ENCODE peak calls at places on chromosomes 6 and 20, in five cellular contexts. U is left cardiac atrium, H is activated T-cell treated with anti-CD3 and anti-CD28 coated beads for 4 hours, K is Calu3, J is amniotic stem cell. G is an unnamed sample.

GRCh38 chr6:45681860-45682488 is 304.2 kb upstream of the SUPT3H start:
- DNase-seq in J (no peak), U (no peak), H (no peak), K (no peak), G (no peak)

GRCh38 chr6:150987371-150987828 is 121.9 kb downstream of the MTHFD1L start:
- DNase-seq in U (no peak), J (no peak), K (no peak), H (no peak), G (no peak)

GRCh38 chr6:120558294-120558693 is 776.0 kb downstream of the TBC1D32 start:
- DNase-seq in H (no peak), U (no peak), K (no peak), J (no peak), G (no peak)

GRCh38 chr6:9095671-9096260 is 660.4 kb upstream of the SLC35B3 start:
- DNase-seq in H (no peak), U (no peak), J (no peak), K (no peak), G (no peak)

GRCh38 chr6:109183109-109183508 is 87.8 kb downstream of the CEP57L1 start:
- DNase-seq in K (no peak), J (no peak), H (no peak), U (no peak), G (no peak)

GRCh38 chr6:2725999-2726567 is 24.6 kb downstream of the MYLK4 start:
- DNase-seq in K (no peak), U (peak; percentile 45), J (no peak), H (no peak), G (no peak)

GRCh38 chr6:167750956-167751358 is 75.8 kb upstream of the AFDN start:
- DNase-seq in H (no peak), K (peak; percentile 90), U (peak; percentile 69), J (no peak), G (peak; percentile 90)

GRCh38 chr6:163711615-163712568 is 297.4 kb downstream of the QKI start:
- DNase-seq in U (peak; percentile 76), H (no peak), K (no peak), J (no peak), G (no peak)

GRCh38 chr6:137550527-137550926 is 56.3 kb upstream of the OLIG3 start:
- DNase-seq in H (no peak), U (no peak), K (no peak), J (no peak), G (no peak)

GRCh38 chr20:63319164-63320040 is 26.4 kb downstream of the COL20A1 start:
- DNase-seq in U (peak; percentile 10), J (no peak), H (no peak), K (no peak), G (no peak)

GRCh38 chr6:40436685-40437604 is 150.2 kb downstream of the LRFN2 start:
- DNase-seq in H (no peak), J (no peak), U (no peak), K (no peak), G (no peak)

GRCh38 chr20:44406572-44407100 is 51.1 kb downstream of the HNF4A start:
- DNase-seq in J (no peak), K (no peak), H (no peak), U (no peak), G (no peak)

GRCh38 chr6:112232845-112233256 is 21.5 kb downstream of the LAMA4 start:
- DNase-seq in U (no peak), H (no peak), J (peak; percentile 58), K (no peak), G (no peak)

GRCh38 chr6:111922454-111923297 is 49.4 kb upstream of the FYN start:
- DNase-seq in J (no peak), K (no peak), H (no peak), U (no peak), G (no peak)